ENCODE peak calls at places on chromosomes 13 and 19, in five cellular contexts. D, E, Z, L and W are unnamed samples.

GRCh38 chr13:79901336-79901735 is 420.4 kb downstream of the NDFIP2 start:
- DNase-seq in E (no peak), Z (no peak), D (no peak), L (peak; percentile 5), W (no peak)

GRCh38 chr13:55190996-55191395 is 1949.7 kb upstream of the PRR20A start:
- DNase-seq in L (no peak), E (no peak), D (no peak), Z (no peak), W (no peak)

GRCh38 chr19:920051-920857 is 3.1 kb downstream of the KISS1R start:
- DNase-seq in L (no peak), Z (no peak), E (peak; percentile 57), D (no peak), W (no peak)

GRCh38 chr19:57903298-57904174 is 12.9 kb downstream of the ZNF417 start:
- DNase-seq in D (no peak), L (peak; percentile 27), Z (no peak), E (no peak), W (no peak)

GRCh38 chr19:40305403-40305802 is 20.3 kb upstream of the AKT2 start:
- DNase-seq in Z (peak; percentile 88), L (peak; percentile 79), E (peak; percentile 83), D (peak; percentile 38), W (peak; percentile 80)

GRCh38 chr13:83065136-83065535 is 817.1 kb downstream of the SLITRK1 start:
- DNase-seq in E (no peak), L (peak; percentile 49), D (no peak), Z (no peak), W (no peak)

GRCh38 chr13:21638319-21639282 is 32.3 kb upstream of the FGF9 start:
- DNase-seq in D (no peak), Z (peak; percentile 43), L (peak; percentile 40), E (peak; percentile 44), W (peak; percentile 24)

GRCh38 chr19:1676351-1677266 is 24.2 kb upstream of the TCF3 start:
- DNase-seq in L (no peak), D (no peak), E (no peak), Z (no peak), W (no peak)

GRCh38 chr13:113814435-113814821 is 49.4 kb downstream of the GAS6 start:
- DNase-seq in D (no peak), E (no peak), Z (no peak), L (peak; percentile 24), W (no peak)

GRCh38 chr19:43501661-43502418 is 2.7 kb downstream of the PHLDB3 start:
- DNase-seq in D (no peak), L (no peak), Z (no peak), E (peak; percentile 64), W (peak; percentile 17)

GRCh38 chr13:97834255-97834654 is 119.2 kb upstream of the IPO5 start:
- DNase-seq in E (no peak), D (no peak), Z (no peak), L (no peak), W (no peak)

GRCh38 chr13:79522583-79522982 is 41.6 kb downstream of the NDFIP2 start:
- DNase-seq in L (peak; percentile 19), Z (no peak), E (no peak), D (peak; percentile 69), W (no peak)

GRCh38 chr19:31545766-31546165 is 196.5 kb upstream of the TSHZ3 start:
- DNase-seq in D (no peak), E (no peak), L (no peak), Z (no peak), W (no peak)

GRCh38 chr13:81283561-81283960 is 942.6 kb upstream of the SPRY2 start:
- DNase-seq in E (no peak), Z (no peak), D (no peak), L (no peak), W (no peak)

GRCh38 chr19:35894342-35894741 is 6.0 kb downstream of the NFKBID start:
- DNase-seq in D (no peak), L (no peak), E (no peak), Z (no peak), W (no peak)

GRCh38 chr19:16389848-16390247 is 65.2 kb downstream of the KLF2 start:
- DNase-seq in L (no peak), D (no peak), Z (no peak), E (no peak), W (no peak)

GRCh38 chr13:21670883-21671792 is at the start of gene FGF9:
- DNase-seq in E (peak; percentile 82), D (peak; percentile 7), Z (peak; percentile 62), L (peak; percentile 36), W (peak; percentile 66)

GRCh38 chr19:1284979-1285736 is 515 bp upstream of the EFNA2 start:
- DNase-seq in L (no peak), D (no peak), Z (no peak), E (peak; percentile 37), W (no peak)

GRCh38 chr13:99686944-99687382 is 185.7 kb downstream of the TM9SF2 start:
- DNase-seq in L (no peak), Z (no peak), D (no peak), E (no peak), W (peak; percentile 10)

GRCh38 chr13:90485441-90485840 is 862.0 kb upstream of the MIR17HG start:
- DNase-seq in Z (no peak), D (no peak), L (peak; percentile 92), E (no peak), W (no peak)

GRCh38 chr13:31179241-31179640 is 17.5 kb upstream of the HSPH1 start:
- DNase-seq in D (no peak), L (no peak), E (no peak), Z (no peak), W (no peak)

GRCh38 chr19:33755314-33756020 is 41.2 kb upstream of the KCTD15 start:
- DNase-seq in E (peak; percentile 39), D (no peak), L (no peak), Z (no peak), W (no peak)

GRCh38 chr19:3369337-3370213 is 3.2 kb downstream of the NFIC start:
- DNase-seq in E (peak; percentile 39), D (no peak), Z (no peak), L (peak; percentile 65), W (no peak)

GRCh38 chr19:17303940-17304267 is 679 bp upstream of the ABHD8 start:
- DNase-seq in Z (no peak), D (no peak), L (no peak), E (no peak), W (no peak)

GRCh38 chr19:6854758-6855157 is 32.6 kb upstream of the ADGRE1 start:
- DNase-seq in L (no peak), Z (no peak), E (no peak), D (no peak), W (no peak)

GRCh38 chr13:45512148-45512498 is 47.4 kb downstream of the COG3 start:
- DNase-seq in Z (no peak), D (no peak), E (no peak), L (peak; percentile 23), W (no peak)

GRCh38 chr19:47512183-47512947 is 2.5 kb downstream of the NAPA start:
- DNase-seq in D (no peak), Z (no peak), L (peak; percentile 25), E (no peak), W (no peak)

GRCh38 chr13:106096661-106097092 is 438.8 kb downstream of the EFNB2 start:
- DNase-seq in E (no peak), Z (no peak), D (no peak), L (no peak), W (no peak)

GRCh38 chr19:7236153-7236552 is 58.1 kb downstream of the INSR start:
- DNase-seq in Z (no peak), E (no peak), L (no peak), D (no peak), W (no peak)

GRCh38 chr13:112810608-112811007 is 120.8 kb downstream of the ATP11A start:
- DNase-seq in Z (no peak), E (no peak), D (no peak), L (no peak), W (no peak)
- TF ChIP-seq CTCF in Z (no peak), E (no peak), D (no peak), L (no peak), W (no peak)

DNA sequence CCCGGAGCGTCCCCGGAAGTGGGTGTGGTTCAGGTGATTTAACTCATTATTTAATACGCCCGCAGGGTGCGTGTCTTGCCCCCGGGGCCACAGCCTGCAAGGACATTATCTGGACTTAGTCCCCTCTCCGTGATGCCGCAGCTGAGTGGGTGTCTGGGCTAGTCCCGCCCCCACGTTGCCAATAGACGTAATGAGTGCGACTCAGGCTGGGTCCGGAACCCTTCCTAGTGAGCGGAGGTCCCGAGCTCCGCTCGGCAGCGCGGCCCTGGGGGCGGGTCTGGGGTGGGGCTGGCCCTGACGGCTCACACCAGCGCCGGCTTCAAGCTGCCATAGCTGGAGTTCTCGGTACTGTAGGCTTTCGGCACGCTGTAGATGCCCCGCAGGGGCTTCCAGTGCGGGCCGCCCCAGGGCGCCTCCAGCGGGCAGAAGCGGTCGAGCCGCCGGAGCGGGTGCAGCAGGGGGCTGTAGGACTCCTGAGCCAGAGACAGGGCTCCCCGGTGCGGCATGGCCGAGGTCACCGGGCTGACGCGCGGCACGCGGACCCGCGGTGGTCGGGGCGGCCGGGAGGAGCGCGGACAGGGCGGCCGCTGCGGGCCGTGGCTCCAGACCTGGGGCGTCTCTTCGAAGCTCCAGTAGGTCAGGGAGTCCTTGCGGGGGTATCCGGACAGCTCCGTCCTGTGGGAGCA is 918 bp upstream of the LHB start:
- DNase-seq in D (no peak), Z (peak; percentile 49), L (peak; percentile 22), E (peak; percentile 70), W (peak; percentile 70)
- TF ChIP-seq CTCF in D (peak; percentile 76), Z (peak; percentile 62), L (peak; percentile 72), E (peak; percentile 46), W (peak; percentile 6)

DNA sequence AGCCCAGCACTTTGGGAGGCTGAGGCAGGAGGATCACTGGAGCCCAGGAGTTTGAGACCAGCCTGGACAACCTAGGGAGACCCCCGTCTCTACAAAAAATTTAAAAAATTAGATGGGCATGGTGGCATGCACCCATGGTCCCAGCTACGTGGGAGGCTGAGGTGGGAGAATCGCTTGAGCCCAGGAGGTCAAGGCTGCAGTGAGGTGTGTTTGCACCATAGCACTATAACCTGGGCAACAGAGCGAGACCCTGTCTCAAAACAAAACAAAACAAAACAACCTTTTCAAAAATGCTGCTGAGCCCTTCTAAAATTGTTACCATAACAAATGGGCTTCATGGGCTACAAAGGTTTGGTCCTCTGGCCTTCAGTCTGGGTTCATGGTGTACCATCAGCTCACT is 13.1 kb upstream of the FBXO17 start:
- DNase-seq in Z (no peak), E (no peak), D (no peak), L (no peak), W (no peak)
- TF ChIP-seq CTCF in Z (no peak), E (no peak), D (no peak), L (no peak), W (no peak)

DNA sequence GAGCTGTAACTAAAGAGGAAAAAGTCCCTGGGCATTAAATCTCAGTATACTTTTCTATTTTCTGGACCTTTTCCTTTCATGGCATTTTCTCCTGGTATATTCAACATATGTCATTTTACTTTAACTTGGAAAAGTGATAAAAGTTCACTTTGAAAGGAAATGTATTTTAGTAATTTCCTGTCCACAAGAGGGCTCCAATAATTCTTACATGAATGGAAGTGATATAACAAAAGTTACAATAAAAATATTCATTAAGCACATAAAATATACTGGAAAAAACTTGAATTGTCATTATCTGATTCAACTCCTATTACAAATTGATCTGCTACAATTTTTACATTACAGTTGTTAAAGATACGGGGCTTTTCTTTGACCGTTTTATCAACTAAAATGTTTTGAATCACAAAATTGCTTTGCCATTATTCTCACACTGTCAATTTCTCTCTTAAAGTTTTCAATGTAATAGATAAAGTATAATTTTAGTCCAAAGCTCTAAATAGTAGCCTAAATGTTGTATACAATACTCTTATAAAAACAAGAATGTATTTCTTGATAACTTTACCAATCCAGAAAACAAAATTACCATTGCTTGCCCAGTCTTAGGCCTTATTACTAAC is 4.9 kb downstream of the UBL3 start:
- DNase-seq in L (no peak), Z (no peak), D (no peak), E (no peak), W (no peak)
- TF ChIP-seq CTCF in L (peak; percentile 80), Z (peak; percentile 63), D (no peak), E (no peak), W (no peak)

GRCh38 chr19:29664753-29665214 is 477 bp upstream of the PLEKHF1 start:
- DNase-seq in D (no peak), E (no peak), Z (no peak), L (no peak), W (no peak)
- TF ChIP-seq CTCF in D (peak; percentile 31), E (no peak), Z (peak; percentile 24), L (no peak), W (no peak)